ENCODE peak calls at places on chromosomes 1 and 21, in six cellular contexts. M, G, B, W, X and N are unnamed samples.

GRCh38 chr1:202576816-202577215 is 133.4 kb downstream of the SYT2 start:
- DNase-seq in X (no peak), B (peak; percentile 41), G (no peak), M (no peak), W (no peak), N (no peak)

GRCh38 chr1:164794310-164794709 is 235.3 kb downstream of the PBX1 start:
- DNase-seq in B (peak; percentile 89), X (no peak), W (no peak), M (no peak), G (no peak), N (no peak)

GRCh38 chr21:26842976-26843911 is 2.0 kb downstream of the ADAMTS1 start:
- DNase-seq in B (peak; percentile 88), M (no peak), G (peak; percentile 72), X (peak; percentile 87), W (peak; percentile 69), N (peak; percentile 31)

GRCh38 chr1:212557739-212558664 is 50.6 kb upstream of the ATF3 start:
- DNase-seq in M (no peak), B (peak; percentile 57), W (no peak), G (no peak), X (no peak), N (no peak)

GRCh38 chr1:236685917-236686814 is at the start of gene ACTN2:
- DNase-seq in W (peak; percentile 39), M (peak; percentile 0), B (peak; percentile 83), X (peak; percentile 55), G (no peak), N (peak; percentile 30)

GRCh38 chr1:44514673-44515072 is 109.6 kb downstream of the RNF220 start:
- DNase-seq in B (no peak), G (no peak), M (no peak), W (no peak), X (no peak), N (no peak)

GRCh38 chr1:155984341-155984740 is 6.0 kb upstream of the ARHGEF2 start:
- DNase-seq in W (peak; percentile 31), B (no peak), G (no peak), M (no peak), X (no peak), N (no peak)

GRCh38 chr1:224435318-224435763 is 744 bp upstream of the WDR26 start:
- DNase-seq in W (no peak), G (no peak), M (no peak), B (peak; percentile 79), X (no peak), N (peak; percentile 25)

GRCh38 chr1:90143522-90144050 is 148.7 kb downstream of the ZNF326 start:
- DNase-seq in G (no peak), M (no peak), X (no peak), B (no peak), W (no peak), N (no peak)

GRCh38 chr21:25607151-25607811 is at the start of gene MRPL39:
- DNase-seq in B (peak; percentile 92), M (peak; percentile 63), G (peak; percentile 44), X (peak; percentile 85), W (peak; percentile 87), N (peak; percentile 89)

GRCh38 chr1:29124366-29125236 is 898 bp upstream of the TMEM200B start:
- DNase-seq in X (peak; percentile 63), W (peak; percentile 85), M (no peak), B (peak; percentile 97), G (no peak), N (peak; percentile 60)

GRCh38 chr1:212688338-212689047 is 11.1 kb downstream of the BATF3 start:
- DNase-seq in W (no peak), M (no peak), B (no peak), X (no peak), G (no peak), N (no peak)

GRCh38 chr1:206579747-206580437 is 32.4 kb downstream of the EIF2D start:
- DNase-seq in G (peak; percentile 42), M (peak; percentile 81), X (peak; percentile 72), W (no peak), B (peak; percentile 28), N (peak; percentile 94)

GRCh38 chr1:41497056-41497440 is 12.6 kb upstream of the EDN2 start:
- DNase-seq in W (no peak), M (no peak), B (no peak), X (no peak), G (no peak), N (no peak)